ENCODE peak calls at places on chromosomes 1 and 21, in six cellular contexts. C, Y, F, R, B and D are unnamed samples.
A peak's percentile ranks its signal among the peaks of the same experiment; 100 is the strongest.

GRCh38 chr21:14523234-14523633 is 22.9 kb downstream of the SAMSN1 start:
- DNase-seq in C (no peak), Y (no peak), F (no peak), R (peak; percentile 90), B (no peak), D (no peak)

GRCh38 chr1:206721454-206721853 is 36.7 kb downstream of the MAPKAPK2 start:
- DNase-seq in C (no peak), Y (no peak), F (no peak), R (no peak), B (no peak), D (no peak)

GRCh38 chr1:115035652-115036051 is 6.0 kb downstream of the TSHB start:
- DNase-seq in C (no peak), Y (no peak), F (no peak), R (no peak), B (no peak), D (no peak)

GRCh38 chr1:225767591-225768540 is 9.8 kb upstream of the SRP9 start:
- DNase-seq in C (no peak), Y (peak; percentile 78), F (no peak), R (no peak), B (peak; percentile 61), D (no peak)

GRCh38 chr1:109806733-109807397 is 43.1 kb upstream of the EPS8L3 start:
- DNase-seq in C (no peak), Y (no peak), F (no peak), R (no peak), B (no peak), D (no peak)

GRCh38 chr1:30452170-30452569 is 271.2 kb downstream of the MATN1 start:
- DNase-seq in C (no peak), Y (no peak), F (no peak), R (no peak), B (no peak), D (no peak)

GRCh38 chr1:8232036-8232757 is 85.7 kb upstream of the SLC45A1 start:
- DNase-seq in C (no peak), Y (no peak), F (no peak), R (no peak), B (no peak), D (no peak)

GRCh38 chr21:31509108-31510017 is 150.1 kb upstream of the SOD1 start:
- DNase-seq in C (peak; percentile 29), Y (peak; percentile 94), F (no peak), R (no peak), B (peak; percentile 35), D (peak; percentile 75)

GRCh38 chr1:107477233-107477632 is 336.4 kb downstream of the NTNG1 start:
- DNase-seq in C (no peak), Y (peak; percentile 30), F (no peak), R (no peak), B (no peak), D (no peak)

GRCh38 chr1:14932034-14932638 is 221.4 kb upstream of the TMEM51 start:
- DNase-seq in C (no peak), Y (no peak), F (no peak), R (no peak), B (no peak), D (no peak)

GRCh38 chr1:19122668-19123067 is 87.4 kb downstream of the UBR4 start:
- DNase-seq in C (no peak), Y (no peak), F (no peak), R (no peak), B (no peak), D (no peak)

GRCh38 chr1:13699510-13699909 is 478 bp upstream of the PRDM2 start:
- DNase-seq in C (no peak), Y (peak; percentile 28), F (no peak), R (no peak), B (no peak), D (no peak)

GRCh38 chr1:119954476-119955422 is 58.4 kb upstream of the ADAM30 start:
- DNase-seq in C (no peak), Y (peak; percentile 23), F (no peak), R (no peak), B (no peak), D (no peak)

GRCh38 chr21:33401617-33401967 is 1.6 kb upstream of the IFNGR2 start:
- DNase-seq in C (no peak), Y (no peak), F (no peak), R (no peak), B (no peak), D (no peak)

GRCh38 chr1:158272681-158273080 is 17.0 kb upstream of the CD1C start:
- DNase-seq in C (no peak), Y (no peak), F (no peak), R (no peak), B (no peak), D (no peak)

GRCh38 chr1:220727523-220727922 is 20.6 kb upstream of the MTARC2 start:
- DNase-seq in C (no peak), Y (no peak), F (no peak), R (no peak), B (no peak), D (no peak)

GRCh38 chr21:38312822-38313221 is 56.0 kb downstream of the KCNJ15 start:
- DNase-seq in C (no peak), Y (no peak), F (no peak), R (no peak), B (no peak), D (no peak)

GRCh38 chr1:43954036-43954435 is 7.3 kb downstream of the IPO13 start:
- DNase-seq in C (no peak), Y (no peak), F (no peak), R (no peak), B (no peak), D (no peak)

GRCh38 chr1:47527653-47528272 is 89.9 kb downstream of the FOXD2 start:
- DNase-seq in C (no peak), Y (peak; percentile 64), F (no peak), R (no peak), B (peak; percentile 30), D (no peak)

GRCh38 chr1:210250998-210251679 is 18.5 kb downstream of the SERTAD4 start:
- DNase-seq in C (no peak), Y (peak; percentile 94), F (peak; percentile 67), R (peak; percentile 81), B (peak; percentile 62), D (no peak)

GRCh38 chr1:210591214-210591613 is 262.5 kb downstream of the HHAT start:
- DNase-seq in C (no peak), Y (no peak), F (no peak), R (no peak), B (no peak), D (no peak)

GRCh38 chr1:5005171-5005570 is 350.8 kb downstream of the AJAP1 start:
- DNase-seq in C (no peak), Y (no peak), F (no peak), R (no peak), B (no peak), D (no peak)

GRCh38 chr1:25675729-25676476 is 59.3 kb downstream of the MAN1C1 start:
- DNase-seq in C (peak; percentile 36), Y (no peak), F (no peak), R (peak; percentile 95), B (no peak), D (peak; percentile 49)

GRCh38 chr1:53449026-53449425 is 10.2 kb upstream of the DMRTB1 start:
- DNase-seq in C (no peak), Y (peak; percentile 85), F (no peak), R (no peak), B (no peak), D (no peak)

GRCh38 chr1:146001734-146002133 is 5.4 kb upstream of the TXNIP start:
- DNase-seq in C (no peak), Y (no peak), F (no peak), R (peak; percentile 1), B (no peak), D (no peak)

GRCh38 chr1:91502882-91503184 is 2.2 kb downstream of the CDC7 start:
- DNase-seq in C (no peak), Y (peak; percentile 23), F (no peak), R (no peak), B (no peak), D (no peak)

GRCh38 chr1:81023187-81023724 is 777.5 kb upstream of the ADGRL2 start:
- DNase-seq in C (no peak), Y (peak; percentile 31), F (no peak), R (no peak), B (no peak), D (no peak)
- H3K27ac ChIP-seq in C (no peak overlapping the region), Y (no peak overlapping the region), F (no peak overlapping the region), R (no peak overlapping the region), B (no peak overlapping the region), D (no peak overlapping the region)

DNA sequence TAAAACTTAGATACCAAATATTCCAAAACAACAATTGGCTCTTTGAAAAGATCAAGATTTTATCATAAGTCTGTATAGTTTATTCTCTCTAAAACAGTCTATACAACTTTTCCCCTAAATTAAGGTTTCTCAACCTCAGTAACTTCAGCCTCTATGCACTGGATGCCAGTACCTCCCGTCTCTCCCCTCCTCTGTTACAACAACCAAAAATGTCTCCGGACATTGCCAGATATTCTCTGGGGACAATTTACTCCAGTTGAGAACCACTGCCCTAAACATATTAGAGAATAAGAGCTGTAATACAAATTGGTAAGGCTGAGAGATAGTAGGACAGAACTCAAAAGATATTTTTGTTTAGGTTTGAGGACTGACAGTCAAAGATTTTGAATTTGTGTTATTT is 71.6 kb downstream of the TMEM200B start:
- DNase-seq in C (no peak), Y (no peak), F (no peak), R (no peak), B (no peak), D (no peak)
- H3K27ac ChIP-seq in C (no peak overlapping the region), Y (no peak overlapping the region), F (no peak overlapping the region), R (no peak overlapping the region), B (no peak overlapping the region), D (no peak overlapping the region)

DNA sequence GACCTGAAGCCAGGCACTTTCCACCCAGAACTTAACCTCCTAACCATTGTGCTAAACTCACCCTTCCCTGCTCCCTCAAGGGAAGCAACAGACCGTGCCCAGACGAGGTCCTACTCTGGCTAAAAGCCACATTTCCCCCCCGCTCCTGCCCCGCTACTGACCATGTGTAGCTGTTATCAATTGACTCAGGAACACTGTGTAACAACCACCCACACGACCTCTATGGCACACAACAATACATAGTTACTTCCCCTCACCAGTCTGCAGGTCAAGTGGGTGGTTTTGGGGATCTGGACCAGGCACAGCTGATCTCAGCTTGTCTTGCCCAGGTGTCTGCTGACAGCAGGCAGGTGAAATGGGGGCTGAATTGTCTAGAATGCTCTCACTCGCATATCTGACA is 40.1 kb downstream of the CAMK2N1 start:
- DNase-seq in C (no peak), Y (no peak), F (no peak), R (no peak), B (no peak), D (no peak)
- H3K27ac ChIP-seq in C (no peak overlapping the region), Y (no peak overlapping the region), F (no peak overlapping the region), R (no peak overlapping the region), B (no peak overlapping the region), D (no peak overlapping the region)

DNA sequence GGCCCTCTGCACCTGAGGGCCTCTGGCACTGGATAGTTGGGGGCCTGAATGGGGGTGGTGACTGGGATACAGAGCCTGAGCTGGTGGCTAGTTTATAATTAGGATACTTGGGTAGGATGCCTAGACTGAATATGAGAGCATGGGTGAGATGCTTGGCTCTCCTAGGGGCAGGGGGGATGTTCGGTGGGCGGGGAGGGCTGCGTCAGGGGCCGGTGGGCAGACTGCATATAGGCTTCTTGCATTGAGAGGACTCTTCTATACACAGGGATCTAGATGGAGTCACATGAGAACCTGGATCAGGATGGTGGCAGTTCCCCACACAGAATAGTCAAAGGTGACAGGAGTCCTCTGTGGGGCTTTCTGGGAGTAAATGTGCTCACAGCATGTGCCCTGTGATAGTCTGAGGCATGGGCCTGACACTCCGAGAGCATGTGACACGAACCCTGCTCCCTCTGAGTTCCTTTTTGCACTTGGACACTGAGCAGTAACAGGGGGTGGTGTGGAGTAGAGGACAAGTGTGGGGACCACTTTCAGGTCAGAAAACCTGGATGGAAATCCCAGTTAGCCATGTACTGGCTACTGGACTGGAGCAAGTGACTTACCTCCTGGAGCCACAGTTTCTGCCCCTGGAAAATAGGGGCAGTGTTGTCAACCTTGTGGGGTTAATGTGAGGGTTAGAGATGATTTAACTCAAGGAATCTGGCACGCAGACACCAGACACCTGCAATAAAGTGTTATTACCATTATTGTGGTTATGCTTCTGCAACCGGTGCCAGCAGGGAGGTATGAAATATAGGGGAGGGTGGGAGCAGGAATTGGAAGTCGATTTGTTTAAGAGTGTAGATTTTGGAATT is 2.2 kb downstream of the MAP7D1 start:
- DNase-seq in C (no peak), Y (no peak), F (no peak), R (no peak), B (no peak), D (no peak)
- H3K27ac ChIP-seq in C (peak overlapping the region; percentile 92), Y (no peak overlapping the region), F (no peak overlapping the region), R (no peak overlapping the region), B (peak overlapping the region; percentile 96), D (peak overlapping the region; percentile 96)